ENCODE peak calls at places on chromosome 1, in nine cellular contexts. N, Q, W, U, O, D, J, L and P are unnamed samples.

GRCh38 chr1:235317179-235317578 is 10.8 kb downstream of the ARID4B start:
- DNase-seq in N (no peak), Q (no peak), W (no peak), U (no peak), O (no peak), D (no peak), J (no peak), L (no peak), P (no peak)

GRCh38 chr1:188367669-188368068 is 1538.9 kb downstream of the PLA2G4A start:
- DNase-seq in N (no peak), Q (no peak), W (no peak), U (no peak), O (no peak), D (no peak), J (no peak), L (no peak), P (no peak)

GRCh38 chr1:30754684-30755171 is 2.8 kb downstream of the LAPTM5 start:
- DNase-seq in N (no peak), Q (no peak), W (no peak), U (no peak), O (no peak), D (no peak), J (no peak), L (no peak), P (no peak)

GRCh38 chr1:209652873-209653401 is 712 bp upstream of the LAMB3 start:
- DNase-seq in N (peak; percentile 5), Q (peak; percentile 74), W (peak; percentile 36), U (no peak), O (peak; percentile 100), D (no peak), J (peak; percentile 89), L (peak; percentile 50), P (no peak)

GRCh38 chr1:159946242-159947187 is 1.1 kb upstream of the IGSF9 start:
- DNase-seq in N (no peak), Q (no peak), W (no peak), U (no peak), O (no peak), D (no peak), J (no peak), L (no peak), P (no peak)

GRCh38 chr1:203520315-203520714 is 26.4 kb downstream of the OPTC start:
- DNase-seq in N (no peak), Q (peak; percentile 63), W (no peak), U (no peak), O (no peak), D (no peak), J (no peak), L (peak; percentile 72), P (no peak)

GRCh38 chr1:164703415-164703814 is 144.4 kb downstream of the PBX1 start:
- DNase-seq in N (no peak), Q (no peak), W (no peak), U (no peak), O (no peak), D (no peak), J (no peak), L (no peak), P (no peak)

GRCh38 chr1:41917835-41918449 is 780 bp downstream of the HIVEP3 start:
- DNase-seq in N (peak; percentile 28), Q (peak; percentile 68), W (no peak), U (peak; percentile 33), O (peak; percentile 54), D (peak; percentile 24), J (peak; percentile 48), L (peak; percentile 50), P (peak; percentile 21)

GRCh38 chr1:207831517-207832327 is 79.2 kb downstream of the CD34 start:
- DNase-seq in N (no peak), Q (peak; percentile 38), W (no peak), U (no peak), O (no peak), D (no peak), J (no peak), L (peak; percentile 29), P (peak; percentile 46)

GRCh38 chr1:85174492-85174891 is 26.3 kb downstream of the SYDE2 start:
- DNase-seq in N (no peak), Q (peak; percentile 10), W (no peak), U (no peak), O (peak; percentile 29), D (no peak), J (no peak), L (no peak), P (no peak)

GRCh38 chr1:2583871-2584341 is 2.7 kb upstream of the PRXL2B start:
- DNase-seq in N (peak; percentile 29), Q (no peak), W (no peak), U (peak; percentile 70), O (no peak), D (no peak), J (peak; percentile 32), L (no peak), P (peak; percentile 72)

GRCh38 chr1:1274299-1274930 is 761 bp upstream of the UBE2J2 start:
- DNase-seq in N (no peak), Q (no peak), W (no peak), U (no peak), O (no peak), D (no peak), J (no peak), L (no peak), P (no peak)

GRCh38 chr1:211610779-211611556 is 32.0 kb upstream of the SLC30A1 start:
- DNase-seq in N (no peak), Q (no peak), W (peak; percentile 95), U (no peak), O (no peak), D (no peak), J (no peak), L (no peak), P (no peak)